ENCODE peak calls at places on chromosomes 1 and 21, in ten cellular contexts. V is GM23338, T is GM12878, J is body of pancreas, F is PC-3, N is psoas muscle, X is left ventricle myocardium inferior, S is fibroblast of lung, W is AG04450, H is lower lobe of right lung. O is an unnamed sample.

GRCh38 chr21:36589352-36589971 is 109.5 kb upstream of the SIM2 start:
- DNase-seq in V (peak; percentile 65), T (peak; percentile 16), J (peak; percentile 75), F (peak; percentile 70), N (peak; percentile 45), X (no peak), S (peak; percentile 54), W (no peak), H (peak; percentile 53), O (peak; percentile 5)

GRCh38 chr1:24873148-24873547 is 56.9 kb downstream of the RUNX3 start:
- DNase-seq in V (no peak), T (no peak), J (no peak), F (no peak), N (no peak), X (no peak), S (no peak), W (no peak), H (no peak), O (no peak)

GRCh38 chr1:201465698-201466290 is 3.2 kb downstream of the PHLDA3 start:
- DNase-seq in V (no peak), T (no peak), J (no peak), F (peak; percentile 15), N (no peak), X (no peak), S (no peak), W (no peak), H (no peak), O (no peak)

GRCh38 chr1:217539510-217539909 is 91.4 kb downstream of the GPATCH2 start:
- DNase-seq in V (no peak), T (no peak), J (no peak), F (peak; percentile 31), N (no peak), X (no peak), S (no peak), W (no peak), H (no peak), O (no peak)

GRCh38 chr1:26543444-26543835 is 13.9 kb downstream of the RPS6KA1 start:
- DNase-seq in V (no peak), T (no peak), J (no peak), F (no peak), N (no peak), X (no peak), S (no peak), W (no peak), H (no peak), O (no peak)

GRCh38 chr1:27349784-27350672 is 8.2 kb downstream of the SYTL1 start:
- DNase-seq in V (peak; percentile 91), T (no peak), J (peak; percentile 67), F (peak; percentile 79), N (peak; percentile 65), X (peak; percentile 59), S (peak; percentile 60), W (peak; percentile 37), H (peak; percentile 83), O (no peak)

GRCh38 chr1:41898191-41898713 is 20.5 kb downstream of the HIVEP3 start:
- DNase-seq in V (no peak), T (no peak), J (no peak), F (peak; percentile 54), N (no peak), X (no peak), S (peak; percentile 69), W (no peak), H (no peak), O (no peak)

GRCh38 chr1:15347182-15347581 is 62.5 kb upstream of the EFHD2 start:
- DNase-seq in V (no peak), T (no peak), J (no peak), F (no peak), N (no peak), X (no peak), S (no peak), W (no peak), H (no peak), O (no peak)

GRCh38 chr1:178057131-178057765 is 36.7 kb upstream of the RASAL2 start:
- DNase-seq in V (peak; percentile 51), T (no peak), J (no peak), F (no peak), N (no peak), X (peak; percentile 31), S (no peak), W (no peak), H (no peak), O (no peak)
- H3K27ac ChIP-seq in V (peak overlapping the region; percentile 1), T (no peak overlapping the region), J (peak overlapping the region; percentile 51), F (no peak overlapping the region), N (peak overlapping the region; percentile 13), X (peak overlapping the region; percentile 96), S (peak overlapping the region; percentile 55), W (no peak overlapping the region), H (peak overlapping the region; percentile 60), O (no peak overlapping the region)

GRCh38 chr1:29125237-29125641 is 1.5 kb upstream of the TMEM200B start:
- DNase-seq in V (no peak), T (no peak), J (no peak), F (no peak), N (no peak), X (no peak), S (no peak), W (no peak), H (no peak), O (no peak)

GRCh38 chr1:29123871-29124365 is at the start of gene TMEM200B:
- DNase-seq in V (peak; percentile 28), T (no peak), J (peak; percentile 20), F (no peak), N (no peak), X (peak; percentile 19), S (no peak), W (no peak), H (no peak), O (no peak)

GRCh38 chr1:29122987-29123870 is 474 bp downstream of the TMEM200B start:
- DNase-seq in V (peak; percentile 47), T (no peak), J (no peak), F (no peak), N (peak; percentile 32), X (peak; percentile 19), S (peak; percentile 58), W (no peak), H (no peak), O (no peak)

GRCh38 chr1:29126198-29126597 is 2.5 kb upstream of the TMEM200B start:
- DNase-seq in V (no peak), T (no peak), J (no peak), F (no peak), N (no peak), X (no peak), S (no peak), W (no peak), H (peak; percentile 0), O (no peak)

DNA sequence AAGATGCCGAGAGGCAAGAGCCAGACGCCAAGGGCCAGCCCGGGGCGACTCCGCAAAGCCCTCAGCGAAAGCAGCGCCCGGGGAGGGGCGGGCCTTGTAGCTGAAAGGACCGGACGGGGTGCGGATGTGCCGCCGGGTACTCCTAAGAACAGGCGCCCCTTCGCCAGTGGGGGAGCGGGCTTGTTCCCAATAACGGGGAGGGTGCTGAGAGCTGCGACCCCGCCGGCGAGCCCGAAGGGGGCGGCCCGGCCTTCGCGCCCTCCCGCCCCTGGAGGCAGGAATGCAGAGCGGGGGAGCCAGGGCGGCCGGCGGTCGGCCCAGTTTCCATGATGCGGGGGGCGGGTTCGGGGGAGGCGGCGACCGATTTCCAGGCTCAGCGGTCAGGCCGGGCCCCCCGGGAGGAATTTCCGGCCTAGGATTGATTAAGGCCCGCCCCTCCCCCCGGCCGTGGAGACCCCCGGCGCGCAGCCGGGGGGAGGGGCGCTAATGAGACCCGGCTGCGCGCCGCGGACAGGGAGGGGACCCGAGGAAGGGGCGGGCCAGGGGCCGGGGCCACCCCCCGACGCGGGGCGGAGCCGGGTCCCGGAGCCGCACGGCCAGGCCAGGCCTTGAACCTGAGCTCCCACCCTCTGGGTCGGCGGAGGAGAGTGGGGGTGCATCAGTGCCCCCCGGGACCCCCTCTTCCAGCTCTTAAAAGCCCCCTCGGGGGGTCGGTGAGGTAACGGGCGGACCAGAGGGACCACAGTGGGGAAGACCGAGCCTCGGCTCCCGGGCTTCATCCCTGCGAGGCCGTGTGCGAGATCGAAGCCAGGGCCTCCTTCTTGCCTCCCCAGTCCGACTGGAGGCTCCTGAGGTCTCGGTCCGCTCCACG is 898 bp upstream of the TMEM200B start:
- DNase-seq in V (peak; percentile 92), T (no peak), J (peak; percentile 54), F (peak; percentile 58), N (peak; percentile 82), X (peak; percentile 79), S (peak; percentile 78), W (peak; percentile 37), H (peak; percentile 72), O (peak; percentile 67)
- TF ChIP-seq CTCF in V (peak; percentile 48), T (no peak), J (peak; percentile 63), F (peak; percentile 53), N (peak; percentile 62), X (peak; percentile 77), S (peak; percentile 65), W (peak; percentile 71), H (peak; percentile 64), O (peak; percentile 63)

GRCh38 chr1:2933431-2934172 is 87.7 kb upstream of the ACTRT2 start:
- DNase-seq in V (no peak), T (no peak), J (no peak), F (no peak), N (no peak), X (no peak), S (no peak), W (no peak), H (peak; percentile 19), O (no peak)

GRCh38 chr1:2931722-2932401 is 89.4 kb upstream of the ACTRT2 start:
- DNase-seq in V (no peak), T (no peak), J (no peak), F (no peak), N (no peak), X (no peak), S (no peak), W (no peak), H (no peak), O (no peak)

GRCh38 chr1:2930971-2931721 is 90.1 kb upstream of the ACTRT2 start:
- DNase-seq in V (no peak), T (no peak), J (no peak), F (no peak), N (no peak), X (no peak), S (no peak), W (no peak), H (no peak), O (no peak)

GRCh38 chr1:2934173-2934540 is 87.1 kb upstream of the ACTRT2 start:
- DNase-seq in V (no peak), T (no peak), J (no peak), F (no peak), N (no peak), X (no peak), S (no peak), W (no peak), H (peak; percentile 20), O (no peak)

DNA sequence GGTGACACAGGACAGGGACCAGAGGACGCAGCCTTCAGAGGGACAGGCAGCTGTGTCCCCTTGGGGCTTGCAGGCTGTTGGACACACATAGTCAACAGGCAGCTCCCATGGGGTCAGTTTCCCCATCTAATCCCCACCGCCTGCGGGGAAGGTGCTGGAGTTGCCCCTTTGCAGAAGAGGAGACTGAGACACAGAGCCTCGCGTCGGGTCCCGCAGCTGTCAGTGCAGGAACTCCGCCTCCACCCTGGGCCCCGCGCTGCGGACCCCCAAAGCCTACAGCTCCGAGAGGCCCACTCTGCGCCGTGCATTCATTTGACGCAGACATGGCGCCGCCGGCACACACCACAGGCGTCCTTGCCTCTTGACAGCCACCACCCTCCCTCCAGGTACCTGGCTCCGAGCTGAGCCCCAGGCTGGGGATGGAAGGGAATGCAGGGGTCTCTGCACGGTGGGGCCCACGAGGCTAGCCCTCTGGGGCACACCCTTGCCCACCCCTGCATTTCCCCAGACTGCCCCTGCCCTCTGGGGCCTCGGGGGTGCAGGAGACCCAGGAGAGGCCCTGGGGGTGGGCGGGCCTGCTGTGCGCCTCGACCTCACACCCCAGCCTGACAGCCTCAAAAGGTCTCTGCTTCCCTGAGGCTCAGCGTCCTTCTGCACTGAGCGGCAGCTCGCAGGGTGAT is 88.5 kb upstream of the ACTRT2 start:
- DNase-seq in V (no peak), T (no peak), J (no peak), F (no peak), N (no peak), X (no peak), S (no peak), W (no peak), H (peak; percentile 28), O (no peak)
- H3K27ac ChIP-seq in V (no peak overlapping the region), T (no peak overlapping the region), J (no peak overlapping the region), F (no peak overlapping the region), N (no peak overlapping the region), X (no peak overlapping the region), S (no peak overlapping the region), W (no peak overlapping the region), H (no peak overlapping the region), O (no peak overlapping the region)

GRCh38 chr1:234617135-234617985 is 7.4 kb upstream of the IRF2BP2 start:
- DNase-seq in V (peak; percentile 43), T (no peak), J (no peak), F (no peak), N (no peak), X (no peak), S (peak; percentile 39), W (no peak), H (no peak), O (no peak)
- TF ChIP-seq CTCF in V (peak; percentile 52), T (peak; percentile 26), J (no peak), F (peak; percentile 41), N (no peak), X (no peak), S (peak; percentile 14), W (peak; percentile 30), H (no peak), O (no peak)

O was measured in RWPE1.